ENCODE peak calls at places on chromosome 21, in four cellular contexts. V is colonic mucosa, A is BJ, W is hepatocyte. D is an unnamed sample.

GRCh38 chr21:24032709-24033232 is 1574.5 kb downstream of the MRPL39 start:
- DNase-seq in W (no peak), V (no peak), A (no peak), D (no peak)

GRCh38 chr21:28338906-28339305 is 653.8 kb downstream of the LTN1 start:
- DNase-seq in W (no peak), V (no peak), A (no peak), D (no peak)

GRCh38 chr21:32819702-32820101 is 48.1 kb upstream of the PAXBP1 start:
- DNase-seq in A (peak; percentile 74), V (no peak), W (peak; percentile 25), D (peak; percentile 98)

GRCh38 chr21:32329776-32330175 is 31.1 kb downstream of the MRAP start:
- DNase-seq in A (peak; percentile 6), V (no peak), W (no peak), D (peak; percentile 59)

GRCh38 chr21:43618940-43619339 is 40.3 kb downstream of the HSF2BP start:
- DNase-seq in V (peak; percentile 72), A (no peak), W (peak; percentile 51), D (no peak)

GRCh38 chr21:15809065-15809464 is 79.3 kb downstream of the USP25 start:
- DNase-seq in V (no peak), W (no peak), A (no peak), D (no peak)

GRCh38 chr21:21101911-21102310 is 103.7 kb downstream of the NCAM2 start:
- DNase-seq in V (no peak), A (no peak), W (peak; percentile 43), D (peak; percentile 49)

GRCh38 chr21:32807717-32808380 is 36.3 kb upstream of the PAXBP1 start:
- DNase-seq in A (no peak), W (no peak), V (peak; percentile 37), D (peak; percentile 80)

GRCh38 chr21:26199471-26199870 is 28.9 kb upstream of the APP start:
- DNase-seq in W (no peak), V (no peak), A (peak; percentile 70), D (peak; percentile 23)

GRCh38 chr21:16117851-16118592 is 388.2 kb downstream of the USP25 start:
- DNase-seq in W (peak; percentile 8), A (peak; percentile 78), V (no peak), D (peak; percentile 97)

GRCh38 chr21:27787046-27787445 is 820.2 kb upstream of the ADAMTS5 start:
- DNase-seq in A (no peak), V (no peak), W (peak; percentile 19), D (peak; percentile 59)

GRCh38 chr21:45954271-45954670 is 27.3 kb upstream of the COL6A1 start:
- DNase-seq in V (no peak), A (no peak), W (peak; percentile 48), D (peak; percentile 81)
- TF ChIP-seq CTCF in V (no peak), A (peak; percentile 56), W (peak; percentile 20), D (peak; percentile 53)

DNA sequence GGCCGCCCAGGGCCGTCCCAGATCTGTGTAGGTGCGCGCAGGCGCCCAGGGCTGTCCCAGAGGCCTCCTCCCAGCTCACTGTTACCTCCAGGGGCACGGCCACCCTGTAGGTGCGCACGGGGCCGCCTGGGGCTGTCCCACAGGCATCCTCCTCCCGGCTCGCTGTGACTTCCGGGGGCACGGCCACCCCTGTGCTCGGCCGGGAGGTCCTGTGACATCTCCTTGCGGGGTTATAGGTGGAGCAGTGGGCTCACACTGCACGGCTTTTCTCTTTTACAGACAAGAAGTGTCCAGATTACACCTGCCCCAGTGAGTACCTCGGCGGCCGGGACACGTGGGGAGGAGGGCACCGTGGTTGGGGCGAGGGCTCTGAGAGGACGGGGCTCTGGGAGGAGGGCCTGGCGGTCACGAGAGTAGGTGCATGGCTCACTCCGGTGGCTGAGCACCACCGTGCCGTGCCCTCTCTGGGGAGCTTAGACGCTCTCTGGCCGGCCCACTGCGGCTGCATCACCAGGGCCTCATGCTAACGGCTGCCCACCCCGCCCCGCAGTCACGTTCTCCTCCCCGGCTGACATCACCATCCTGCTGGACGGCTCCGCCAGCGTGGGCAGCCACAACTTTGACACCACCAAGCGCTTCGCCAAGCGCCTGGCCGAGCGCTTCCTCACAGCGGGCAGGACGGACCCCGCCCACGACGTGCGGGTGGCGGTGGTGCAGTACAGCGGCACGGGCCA is 21.4 kb downstream of the COL6A1 start:
- DNase-seq in A (no peak), W (no peak), V (peak; percentile 16), D (no peak)
- H3K4me3 ChIP-seq in A (no peak overlapping the region), W (no peak overlapping the region), V (no peak overlapping the region), D (no peak overlapping the region)

DNA sequence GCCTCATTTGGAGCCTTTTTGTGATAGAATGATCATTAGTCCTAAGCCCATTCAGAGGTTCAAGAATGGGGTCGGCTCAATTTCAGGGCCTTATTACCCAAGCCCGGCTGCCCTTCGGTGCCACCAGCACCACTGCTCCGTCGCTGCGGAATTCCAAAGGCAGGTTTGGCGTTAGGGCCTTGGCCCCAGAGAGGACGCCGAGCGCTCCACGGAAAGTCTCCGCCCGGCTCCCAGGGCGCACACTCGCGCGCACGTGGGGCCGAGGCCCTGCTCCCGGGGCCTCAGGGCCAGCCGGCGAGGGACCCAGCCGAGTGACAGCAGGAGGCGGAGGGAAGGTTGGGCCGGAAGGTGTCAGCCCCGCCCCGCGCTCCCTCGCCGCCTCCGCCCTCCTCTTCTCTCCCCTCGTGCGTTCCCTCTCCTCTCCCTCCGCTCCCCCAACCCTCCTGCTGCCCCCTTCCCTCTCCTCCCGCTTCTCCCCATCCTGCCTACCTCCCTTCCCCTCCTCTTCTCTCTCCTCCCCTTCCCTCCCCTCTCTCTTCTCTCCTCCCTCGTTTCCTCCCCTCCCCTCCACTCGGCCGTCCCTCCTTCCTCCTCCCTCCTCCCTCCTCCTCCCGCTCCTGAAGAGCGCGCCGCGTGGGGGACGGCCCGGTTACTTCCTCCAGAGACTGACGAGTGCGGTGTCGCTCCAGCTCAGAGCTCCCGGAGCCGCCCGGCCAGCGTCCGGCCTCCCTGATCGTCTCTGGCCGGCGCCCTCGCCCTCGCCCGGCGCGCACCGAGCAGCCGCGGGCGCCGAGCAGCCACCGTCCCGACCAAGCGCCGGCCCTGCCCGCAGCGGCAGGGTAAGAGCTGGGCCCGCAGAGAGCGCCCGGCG is at the start of gene ETS2:
- DNase-seq in A (no peak), W (peak; percentile 96), V (peak; percentile 94), D (peak; percentile 88)
- TF ChIP-seq CTCF in A (no peak), W (no peak), V (no peak), D (no peak)

GRCh38 chr21:18772876-18773275 is 369.3 kb upstream of the TMPRSS15 start:
- DNase-seq in W (no peak), A (no peak), V (no peak), D (no peak)
- H3K4me3 ChIP-seq in W (no peak overlapping the region), A (no peak overlapping the region), V (no peak overlapping the region), D (no peak overlapping the region)

GRCh38 chr21:31117046-31117916 is 79.0 kb upstream of the KRTAP19-8 start:
- DNase-seq in W (peak; percentile 50), V (no peak), A (peak; percentile 8), D (peak; percentile 86)
- TF ChIP-seq CTCF in W (peak; percentile 12), V (no peak), A (no peak), D (peak; percentile 10)

DNA sequence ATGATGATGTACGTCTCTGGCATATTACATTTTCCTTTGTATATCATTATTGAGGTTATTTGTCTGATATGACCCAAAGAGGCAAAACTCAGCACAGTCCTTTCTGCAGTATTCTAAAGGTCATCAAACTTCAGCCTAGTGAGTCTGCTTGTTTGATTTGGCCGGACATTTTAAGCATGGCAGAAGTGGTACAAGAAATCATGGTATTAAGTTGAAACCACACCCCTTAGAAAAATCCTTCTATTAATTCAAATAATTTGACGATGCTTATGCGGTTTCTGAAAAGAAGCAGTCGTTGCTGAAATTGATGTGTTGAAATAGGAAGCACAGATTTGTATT is 5.1 kb downstream of the ETS2 start:
- DNase-seq in V (no peak), A (no peak), W (no peak), D (no peak)
- H3K4me3 ChIP-seq in V (peak overlapping the region; percentile 83), A (no peak overlapping the region), W (no peak overlapping the region), D (no peak overlapping the region)

DNA sequence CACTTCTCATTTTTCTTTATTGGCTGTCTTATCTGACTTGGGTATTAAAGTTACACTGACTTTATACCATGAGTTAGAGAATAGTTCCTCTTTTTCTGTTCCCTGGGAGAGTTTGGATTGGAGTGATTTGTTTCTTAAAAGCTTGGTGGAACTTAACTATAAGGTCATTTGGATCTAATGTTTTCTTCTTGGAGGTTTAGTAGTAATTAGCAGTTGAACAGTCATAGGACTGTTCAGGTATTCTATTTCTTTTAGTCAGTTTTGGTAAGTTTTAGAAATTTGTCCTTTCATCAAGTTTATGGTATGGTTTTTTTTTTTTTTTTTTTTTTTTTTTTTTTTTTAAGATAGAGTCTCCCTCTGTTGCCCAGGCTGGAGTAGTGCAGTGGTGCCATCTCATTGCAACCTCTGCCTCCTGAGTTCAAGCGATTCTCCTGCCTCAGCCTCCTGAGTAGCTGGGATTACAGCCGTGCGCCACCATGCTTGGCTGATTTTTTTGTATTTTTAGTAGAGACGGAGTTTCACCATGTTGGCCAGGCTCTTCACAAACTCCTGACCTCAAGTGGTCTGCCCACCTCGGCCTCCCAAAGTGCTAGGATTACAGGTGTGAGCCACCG is 6.3 kb downstream of the TTC3 start:
- DNase-seq in V (no peak), A (no peak), W (no peak), D (no peak)
- TF ChIP-seq CTCF in V (peak; percentile 49), A (peak; percentile 19), W (no peak), D (peak; percentile 34)

GRCh38 chr21:35853321-35853922 is 206.9 kb downstream of the SETD4 start:
- DNase-seq in A (no peak), V (no peak), W (no peak), D (peak; percentile 35)

GRCh38 chr21:35852820-35853219 is 207.5 kb downstream of the SETD4 start:
- DNase-seq in W (no peak), A (no peak), V (no peak), D (no peak)

GRCh38 chr21:35850542-35851103 is 209.7 kb downstream of the SETD4 start:
- DNase-seq in W (no peak), A (no peak), V (no peak), D (peak; percentile 43)

GRCh38 chr21:35849131-35849530 is 211.2 kb downstream of the SETD4 start:
- DNase-seq in V (peak; percentile 23), A (no peak), W (no peak), D (no peak)

GRCh38 chr21:35850029-35850428 is 210.3 kb downstream of the SETD4 start:
- DNase-seq in W (no peak), V (no peak), A (peak; percentile 62), D (peak; percentile 85)
- H3K4me3 ChIP-seq in W (no peak overlapping the region), V (no peak overlapping the region), A (no peak overlapping the region), D (no peak overlapping the region)

D was measured in fibroblast of mammary gland.